ENCODE peak calls at places on chromosomes 12 and 14, in four cellular contexts. One of them, this sample, is unnamed.

GRCh38 chr14:23602181-23603095 is 23.8 kb upstream of the JPH4 start:
- DNase-seq in stomach: no peak
- DNase-seq in A549: no peak
- DNase-seq in sigmoid colon: peak
- DNase-seq in this sample: no peak

GRCh38 chr12:124445121-124445718 is 122.2 kb downstream of the NCOR2 start:
- DNase-seq in sigmoid colon: no peak
- DNase-seq in A549: no peak
- DNase-seq in stomach: no peak
- DNase-seq in this sample: no peak

GRCh38 chr12:63815482-63815852 is 29.0 kb upstream of the SRGAP1 start:
- DNase-seq in sigmoid colon: no peak
- DNase-seq in A549: no peak
- DNase-seq in stomach: no peak
- DNase-seq in this sample: no peak

GRCh38 chr12:116693259-116694227 is 44.3 kb downstream of the SPRING1 start:
- DNase-seq in stomach: peak
- DNase-seq in sigmoid colon: no peak
- DNase-seq in A549: no peak
- DNase-seq in this sample: peak

GRCh38 chr12:132066345-132066685 is 77.8 kb downstream of the DDX51 start:
- DNase-seq in sigmoid colon: no peak
- DNase-seq in A549: no peak
- DNase-seq in stomach: no peak
- DNase-seq in this sample: peak

GRCh38 chr12:119673634-119674033 is 5.7 kb downstream of the PRKAB1 start:
- DNase-seq in stomach: no peak
- DNase-seq in sigmoid colon: peak
- DNase-seq in A549: no peak
- DNase-seq in this sample: peak

GRCh38 chr14:88075298-88075981 is 70.5 kb downstream of the GPR65 start:
- DNase-seq in sigmoid colon: no peak
- DNase-seq in A549: no peak
- DNase-seq in stomach: no peak
- DNase-seq in this sample: no peak

GRCh38 chr14:85247071-85247470 is 282.9 kb upstream of the FLRT2 start:
- DNase-seq in A549: no peak
- DNase-seq in stomach: no peak
- DNase-seq in sigmoid colon: no peak
- DNase-seq in this sample: no peak

GRCh38 chr14:100532916-100533630 is 54.1 kb downstream of the BEGAIN start:
- DNase-seq in stomach: peak
- DNase-seq in sigmoid colon: peak
- DNase-seq in A549: no peak
- DNase-seq in this sample: no peak

GRCh38 chr12:51593539-51593938 is 2.5 kb downstream of the SCN8A start:
- DNase-seq in stomach: no peak
- DNase-seq in A549: no peak
- DNase-seq in sigmoid colon: no peak
- DNase-seq in this sample: peak

GRCh38 chr14:93103392-93104080 is 12.2 kb downstream of the ITPK1 start:
- DNase-seq in A549: no peak
- DNase-seq in sigmoid colon: no peak
- DNase-seq in stomach: peak
- DNase-seq in this sample: peak

GRCh38 chr12:24088751-24089150 is 139.3 kb upstream of the SOX5 start:
- DNase-seq in A549: no peak
- DNase-seq in sigmoid colon: no peak
- DNase-seq in stomach: no peak
- DNase-seq in this sample: no peak

GRCh38 chr14:89669209-89669608 is 252.2 kb upstream of the FOXN3 start:
- DNase-seq in sigmoid colon: no peak
- DNase-seq in stomach: no peak
- DNase-seq in A549: no peak
- DNase-seq in this sample: peak

GRCh38 chr12:84976133-84976532 is 59.9 kb downstream of the TSPAN19 start:
- DNase-seq in stomach: no peak
- DNase-seq in sigmoid colon: no peak
- DNase-seq in A549: no peak
- DNase-seq in this sample: no peak

GRCh38 chr12:12398026-12398859 is 41.4 kb downstream of the BORCS5 start:
- DNase-seq in A549: peak
- DNase-seq in stomach: no peak
- DNase-seq in sigmoid colon: peak
- DNase-seq in this sample: peak
- TF ChIP-seq EP300 in A549: peak
- TF ChIP-seq EP300 in stomach: no peak
- TF ChIP-seq EP300 in sigmoid colon: no peak
- TF ChIP-seq EP300 in this sample: no peak

DNA sequence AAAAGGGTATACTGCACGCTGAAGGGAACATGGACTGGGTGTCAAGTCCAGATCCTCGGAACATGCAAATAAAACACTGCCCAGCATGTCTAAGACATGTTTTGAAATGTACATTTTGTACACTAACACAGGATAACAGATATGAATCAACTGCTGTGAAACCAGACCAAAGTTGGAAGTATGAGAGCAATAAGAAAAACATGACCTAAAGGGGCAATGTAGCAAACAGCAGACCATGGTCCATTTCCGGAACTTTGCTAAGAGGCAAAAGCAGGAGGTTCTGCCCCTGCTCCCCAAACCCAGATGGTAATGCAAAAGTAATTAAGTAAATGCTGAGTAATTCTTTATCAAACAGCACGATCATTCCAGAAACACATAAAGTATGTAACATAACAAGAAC is 125.2 kb downstream of the SLC25A21 start:
- DNase-seq in stomach: no peak
- DNase-seq in A549: no peak
- DNase-seq in sigmoid colon: no peak
- DNase-seq in this sample: no peak
- H3K27ac ChIP-seq in stomach: no peak
- H3K27ac ChIP-seq in A549: no peak
- H3K27ac ChIP-seq in sigmoid colon: no peak
- H3K27ac ChIP-seq in this sample: no peak

DNA sequence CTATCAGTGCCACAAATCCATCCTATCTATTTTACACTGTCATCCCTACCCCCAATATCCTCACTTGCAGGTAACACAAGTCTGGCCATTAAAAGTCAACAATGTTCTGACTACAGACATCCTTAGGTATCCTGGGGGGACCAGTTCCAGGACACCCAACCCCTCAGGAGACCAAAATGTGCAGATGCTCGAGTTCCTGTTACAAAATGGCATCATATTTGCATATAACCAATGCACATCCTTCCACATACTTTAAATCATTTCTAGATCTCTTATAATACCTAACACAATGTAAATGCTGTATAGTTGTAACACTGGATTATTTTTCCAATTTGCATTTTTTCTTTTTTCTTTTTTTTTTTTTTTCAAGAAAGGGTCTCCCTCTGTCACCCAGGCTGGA is 6.9 kb downstream of the SYCP3 start:
- DNase-seq in A549: no peak
- DNase-seq in sigmoid colon: no peak
- DNase-seq in stomach: no peak
- DNase-seq in this sample: no peak
- TF ChIP-seq EP300 in A549: no peak
- TF ChIP-seq EP300 in sigmoid colon: no peak
- TF ChIP-seq EP300 in stomach: no peak
- TF ChIP-seq EP300 in this sample: no peak

DNA sequence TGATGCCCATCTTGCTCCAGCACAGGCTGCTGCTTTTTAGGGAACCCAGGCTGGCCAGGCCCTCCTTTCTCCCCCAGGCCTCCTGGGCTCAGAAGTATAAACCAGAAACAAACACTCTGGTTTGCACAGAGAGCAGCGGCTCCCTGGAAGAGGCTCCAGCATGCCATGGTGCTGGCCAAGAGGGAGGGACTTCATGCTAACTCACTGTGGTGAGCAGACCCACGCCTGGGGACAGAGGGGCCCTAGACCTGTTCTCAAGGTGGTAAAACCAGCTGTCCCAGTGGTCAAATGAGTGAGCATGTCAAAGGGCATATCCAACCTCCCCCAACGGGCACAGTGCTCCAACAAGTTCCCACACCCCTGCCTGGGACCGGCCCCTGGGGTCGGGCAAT is 15.5 kb downstream of the BCL11B start:
- DNase-seq in sigmoid colon: no peak
- DNase-seq in stomach: no peak
- DNase-seq in A549: no peak
- DNase-seq in this sample: no peak
- H3K27ac ChIP-seq in sigmoid colon: no peak
- H3K27ac ChIP-seq in stomach: no peak
- H3K27ac ChIP-seq in A549: no peak
- H3K27ac ChIP-seq in this sample: no peak

DNA sequence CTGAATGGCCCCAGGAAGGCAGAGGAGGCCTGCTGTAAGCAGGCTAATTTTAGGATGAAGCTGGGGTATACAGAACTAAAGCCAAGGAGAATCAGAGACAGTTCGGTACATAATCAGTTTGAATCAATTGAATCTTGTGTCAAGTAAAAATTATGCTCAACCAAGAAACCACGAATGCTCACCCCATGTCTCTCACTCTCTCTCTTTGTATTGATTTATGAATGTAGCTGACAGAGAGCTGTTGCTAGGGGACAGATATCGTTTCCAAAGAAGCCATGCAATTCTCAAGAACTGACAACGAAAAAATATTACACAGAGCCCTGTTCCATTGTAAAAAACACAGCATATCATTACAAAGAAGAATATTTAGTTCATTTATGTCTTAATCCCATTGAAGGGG is 151.1 kb upstream of the PKP2 start:
- DNase-seq in sigmoid colon: no peak
- DNase-seq in A549: no peak
- DNase-seq in stomach: no peak
- DNase-seq in this sample: no peak
- TF ChIP-seq EP300 in sigmoid colon: no peak
- TF ChIP-seq EP300 in A549: no peak
- TF ChIP-seq EP300 in stomach: no peak
- TF ChIP-seq EP300 in this sample: no peak

GRCh38 chr12:55499231-55499630 is 7.1 kb downstream of the OR6C68 start:
- DNase-seq in sigmoid colon: no peak
- DNase-seq in A549: no peak
- DNase-seq in stomach: no peak
- DNase-seq in this sample: no peak

GRCh38 chr12:55495490-55495889 is 3.3 kb downstream of the OR6C68 start:
- DNase-seq in stomach: no peak
- DNase-seq in A549: no peak
- DNase-seq in sigmoid colon: no peak
- DNase-seq in this sample: no peak

GRCh38 chr12:55499810-55500252 is 7.7 kb downstream of the OR6C68 start:
- DNase-seq in stomach: no peak
- DNase-seq in sigmoid colon: no peak
- DNase-seq in A549: no peak
- DNase-seq in this sample: no peak
- H3K27ac ChIP-seq in stomach: no peak
- H3K27ac ChIP-seq in sigmoid colon: no peak
- H3K27ac ChIP-seq in A549: no peak
- H3K27ac ChIP-seq in this sample: peak

DNA sequence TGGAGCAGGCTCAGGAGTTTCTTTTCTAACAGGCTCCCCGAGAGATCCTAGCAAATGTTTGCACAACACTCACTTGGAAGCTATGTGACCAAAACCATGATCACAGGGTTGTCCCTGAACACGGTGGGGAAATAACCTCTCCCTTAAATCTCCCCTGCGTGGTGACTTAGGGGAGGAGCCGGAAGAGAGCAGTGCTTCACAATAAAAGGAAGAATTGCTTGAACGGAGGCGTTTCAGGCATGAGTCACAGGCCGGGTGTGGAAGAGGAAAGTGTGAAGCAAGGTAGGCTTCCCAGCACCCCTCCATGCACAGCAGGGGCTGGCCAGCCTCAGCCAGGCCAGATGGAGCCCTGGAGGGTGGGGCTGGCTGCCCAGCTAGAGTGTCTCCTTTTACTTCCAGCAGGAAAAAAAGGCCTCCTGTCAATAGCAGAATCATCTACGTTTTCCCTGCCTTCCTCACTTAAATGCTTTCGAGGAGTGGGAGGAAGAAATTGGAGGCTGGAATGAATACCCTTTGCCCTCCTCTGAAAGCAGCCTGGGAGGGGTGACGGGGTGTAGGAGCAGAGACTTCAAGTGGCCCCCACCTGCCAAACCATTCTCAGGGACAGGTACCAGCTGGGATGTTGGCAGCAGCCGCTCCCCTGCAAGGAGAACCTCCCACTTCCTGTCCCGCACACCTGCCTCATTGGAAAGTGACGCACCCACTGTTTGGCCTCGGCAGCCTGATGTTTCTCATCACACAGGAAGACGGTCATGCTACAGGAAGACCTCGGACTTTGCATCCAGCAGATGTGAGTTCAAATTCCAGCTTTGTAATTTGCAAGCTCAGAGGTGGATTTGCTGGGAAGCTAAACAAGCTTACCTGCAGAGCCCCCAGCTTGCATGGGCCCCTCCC is 30.1 kb upstream of the PPP2R5C start:
- DNase-seq in A549: peak
- DNase-seq in sigmoid colon: peak
- DNase-seq in stomach: peak
- DNase-seq in this sample: peak
- TF ChIP-seq EP300 in A549: no peak
- TF ChIP-seq EP300 in sigmoid colon: no peak
- TF ChIP-seq EP300 in stomach: no peak
- TF ChIP-seq EP300 in this sample: no peak

GRCh38 chr12:111101003-111101402 is 180.6 kb upstream of the MYL2 start:
- DNase-seq in stomach: no peak
- DNase-seq in A549: no peak
- DNase-seq in sigmoid colon: no peak
- DNase-seq in this sample: no peak
- H3K27ac ChIP-seq in stomach: no peak
- H3K27ac ChIP-seq in A549: no peak
- H3K27ac ChIP-seq in sigmoid colon: no peak
- H3K27ac ChIP-seq in this sample: no peak

This sample was measured in transverse colon.